ENCODE peak calls at places on chromosome 14, in ten cellular contexts. S, F, N, H, C, O, U, T, P and Z are unnamed samples.

GRCh38 chr14:76917759-76918175 is 91.6 kb downstream of the LRRC74A start:
- DNase-seq in T (no peak), H (no peak), U (no peak), S (peak; percentile 20), O (no peak), F (no peak), C (no peak), P (no peak), N (no peak), Z (no peak)

GRCh38 chr14:105711841-105712460 is 185.6 kb downstream of the TMEM121 start:
- DNase-seq in O (no peak), C (no peak), T (no peak), U (no peak), P (no peak), S (no peak), H (no peak), F (no peak), N (no peak), Z (no peak)

GRCh38 chr14:32417956-32418552 is 89.0 kb downstream of the AKAP6 start:
- DNase-seq in U (peak; percentile 44), O (peak; percentile 82), F (no peak), T (peak; percentile 85), H (peak; percentile 5), N (peak; percentile 60), S (peak; percentile 84), P (peak; percentile 69), C (peak; percentile 33), Z (peak; percentile 82)

GRCh38 chr14:69002069-69002468 is 23.0 kb upstream of the ACTN1 start:
- DNase-seq in P (peak; percentile 61), T (peak; percentile 17), S (no peak), H (peak; percentile 82), N (peak; percentile 66), F (peak; percentile 67), C (no peak), O (peak; percentile 63), U (no peak), Z (no peak)

GRCh38 chr14:94213741-94214140 is 39.6 kb downstream of the PPP4R4 start:
- DNase-seq in F (no peak), O (no peak), U (no peak), N (no peak), H (no peak), C (no peak), P (no peak), T (no peak), S (no peak), Z (no peak)

GRCh38 chr14:54642121-54642520 is 75.2 kb downstream of the SAMD4A start:
- DNase-seq in T (no peak), P (no peak), S (no peak), H (no peak), U (no peak), C (no peak), N (no peak), O (no peak), F (no peak), Z (no peak)

GRCh38 chr14:74207943-74208342 is 31.3 kb upstream of the VSX2 start:
- DNase-seq in S (no peak), N (no peak), C (no peak), O (peak; percentile 38), U (no peak), P (no peak), H (no peak), F (peak; percentile 43), T (peak; percentile 15), Z (no peak)

GRCh38 chr14:83172363-83172762 is 1638.7 kb upstream of the SEL1L start:
- DNase-seq in P (peak; percentile 40), U (peak; percentile 56), T (peak; percentile 47), H (peak; percentile 10), N (no peak), F (no peak), S (no peak), O (peak; percentile 43), C (peak; percentile 35), Z (peak; percentile 49)

GRCh38 chr14:64841121-64841611 is 38.5 kb downstream of the SPTB start:
- DNase-seq in C (peak; percentile 21), S (no peak), T (peak; percentile 66), O (peak; percentile 88), U (peak; percentile 37), H (peak; percentile 98), N (peak; percentile 77), P (peak; percentile 45), F (peak; percentile 67), Z (peak; percentile 41)

GRCh38 chr14:49971156-49972141 is 78.6 kb downstream of the ARF6 start:
- DNase-seq in N (no peak), U (no peak), S (no peak), H (no peak), P (no peak), T (no peak), C (no peak), O (peak; percentile 43), F (no peak), Z (no peak)